ENCODE peak calls at places on chromosomes 12 and 14, in four cellular contexts. One of them, this sample, is unnamed.

GRCh38 chr12:114812858-114813761 is 129.1 kb upstream of the TBX3 start:
- DNase-seq in testis: no peak
- DNase-seq in Panc1: peak; percentile 7
- DNase-seq in GM20000: no peak
- DNase-seq in this sample: no peak

GRCh38 chr12:55930771-55931316 is at the start of gene DGKA:
- DNase-seq in testis: no peak
- DNase-seq in Panc1: peak; percentile 67
- DNase-seq in GM20000: peak; percentile 83
- DNase-seq in this sample: peak; percentile 74

GRCh38 chr12:96501139-96501741 is 11.9 kb downstream of the CFAP54 start:
- DNase-seq in testis: no peak
- DNase-seq in Panc1: no peak
- DNase-seq in GM20000: peak; percentile 25
- DNase-seq in this sample: no peak

GRCh38 chr12:21800011-21800410 is 25.5 kb upstream of the KCNJ8 start:
- DNase-seq in testis: no peak
- DNase-seq in Panc1: no peak
- DNase-seq in GM20000: no peak
- DNase-seq in this sample: no peak

GRCh38 chr14:39431416-39432178 is 636 bp downstream of the FBXO33 start:
- DNase-seq in testis: peak; percentile 43
- DNase-seq in Panc1: no peak
- DNase-seq in GM20000: peak; percentile 35
- DNase-seq in this sample: peak; percentile 48

GRCh38 chr14:98244162-98244948 is 1027.6 kb downstream of the BCL11B start:
- DNase-seq in testis: no peak
- DNase-seq in Panc1: no peak
- DNase-seq in GM20000: no peak
- DNase-seq in this sample: no peak

GRCh38 chr12:98823012-98823411 is 177.9 kb downstream of the APAF1 start:
- DNase-seq in testis: no peak
- DNase-seq in Panc1: no peak
- DNase-seq in GM20000: no peak
- DNase-seq in this sample: no peak

GRCh38 chr12:106386836-106387555 is 29.4 kb downstream of the POLR3B start:
- DNase-seq in testis: no peak
- DNase-seq in Panc1: no peak
- DNase-seq in GM20000: no peak
- DNase-seq in this sample: no peak

GRCh38 chr12:116672010-116672409 is 65.9 kb downstream of the SPRING1 start:
- DNase-seq in testis: no peak
- DNase-seq in Panc1: no peak
- DNase-seq in GM20000: no peak
- DNase-seq in this sample: no peak

GRCh38 chr14:23694085-23694975 is 58.2 kb downstream of the DHRS2 start:
- DNase-seq in testis: no peak
- DNase-seq in Panc1: no peak
- DNase-seq in GM20000: no peak
- DNase-seq in this sample: no peak

GRCh38 chr14:35353409-35354172 is 51.0 kb downstream of the NFKBIA start:
- DNase-seq in testis: no peak
- DNase-seq in Panc1: no peak
- DNase-seq in GM20000: no peak
- DNase-seq in this sample: no peak
- TF ChIP-seq CTCF in testis: no peak
- TF ChIP-seq CTCF in Panc1: no peak
- TF ChIP-seq CTCF in GM20000: no peak
- TF ChIP-seq CTCF in this sample: no peak

GRCh38 chr14:73729015-73729330 is 14.8 kb upstream of the PNMA1 start:
- DNase-seq in testis: no peak
- DNase-seq in Panc1: no peak
- DNase-seq in GM20000: no peak
- DNase-seq in this sample: no peak
- TF ChIP-seq CTCF in testis: no peak
- TF ChIP-seq CTCF in Panc1: peak; percentile 60
- TF ChIP-seq CTCF in GM20000: no peak
- TF ChIP-seq CTCF in this sample: no peak

GRCh38 chr12:30839643-30840190 is 85.0 kb upstream of the CAPRIN2 start:
- DNase-seq in testis: no peak
- DNase-seq in Panc1: no peak
- DNase-seq in GM20000: no peak
- DNase-seq in this sample: no peak
- TF ChIP-seq CTCF in testis: no peak
- TF ChIP-seq CTCF in Panc1: no peak
- TF ChIP-seq CTCF in GM20000: no peak
- TF ChIP-seq CTCF in this sample: no peak

DNA sequence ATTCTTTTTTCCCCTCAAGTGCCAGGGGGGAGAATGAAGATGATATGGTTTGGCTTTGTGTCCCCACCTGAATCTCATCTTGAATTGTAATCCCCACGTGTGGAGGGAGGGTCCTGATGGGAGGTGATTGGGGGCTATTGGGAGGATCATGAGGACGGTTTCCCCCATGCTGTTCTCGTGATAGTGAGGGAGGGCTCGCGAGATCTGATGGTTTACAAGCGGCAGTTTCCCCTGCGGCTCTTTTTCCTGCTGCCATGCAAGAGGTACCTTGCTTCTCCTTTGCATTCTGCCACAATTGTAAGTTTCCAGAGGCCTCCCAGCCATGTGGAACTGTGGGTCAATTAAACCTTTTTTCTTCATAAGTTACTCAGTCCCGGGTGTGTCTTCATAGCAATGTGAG is 173.7 kb downstream of the CAND1 start:
- DNase-seq in testis: peak; percentile 22
- DNase-seq in Panc1: no peak
- DNase-seq in GM20000: no peak
- DNase-seq in this sample: no peak
- TF ChIP-seq CTCF in testis: no peak
- TF ChIP-seq CTCF in Panc1: no peak
- TF ChIP-seq CTCF in GM20000: no peak
- TF ChIP-seq CTCF in this sample: no peak

This sample was measured in GM13976.